ENCODE peak calls at places on chromosomes 7 and 10, in four cellular contexts. One of them, this sample, is unnamed.

GRCh38 chr10:130190737-130191115 is 54.5 kb downstream of the GLRX3 start:
- DNase-seq in psoas muscle: no peak
- DNase-seq in activated naive CD4-positive, alpha-beta T cell treated with Interleukin-2 at 50 U/mL for 16 hours: no peak
- DNase-seq in kidney: no peak
- DNase-seq in this sample: no peak

GRCh38 chr10:54983255-54983654 is 182.2 kb upstream of the PCDH15 start:
- DNase-seq in activated naive CD4-positive, alpha-beta T cell treated with Interleukin-2 at 50 U/mL for 16 hours: no peak
- DNase-seq in psoas muscle: no peak
- DNase-seq in kidney: no peak
- DNase-seq in this sample: no peak

GRCh38 chr10:67520924-67521520 is 175.0 kb downstream of the CTNNA3 start:
- DNase-seq in activated naive CD4-positive, alpha-beta T cell treated with Interleukin-2 at 50 U/mL for 16 hours: peak; percentile 5
- DNase-seq in kidney: no peak
- DNase-seq in psoas muscle: no peak
- DNase-seq in this sample: peak; percentile 13

GRCh38 chr10:61751599-61751998 is 88.9 kb downstream of the CABCOCO1 start:
- DNase-seq in activated naive CD4-positive, alpha-beta T cell treated with Interleukin-2 at 50 U/mL for 16 hours: no peak
- DNase-seq in psoas muscle: no peak
- DNase-seq in kidney: no peak
- DNase-seq in this sample: no peak

GRCh38 chr10:58400609-58401008 is 15.4 kb downstream of the TFAM start:
- DNase-seq in activated naive CD4-positive, alpha-beta T cell treated with Interleukin-2 at 50 U/mL for 16 hours: no peak
- DNase-seq in kidney: no peak
- DNase-seq in psoas muscle: no peak
- DNase-seq in this sample: no peak

GRCh38 chr7:23074443-23075244 is 30.9 kb upstream of the KLHL7 start:
- DNase-seq in activated naive CD4-positive, alpha-beta T cell treated with Interleukin-2 at 50 U/mL for 16 hours: no peak
- DNase-seq in psoas muscle: no peak
- DNase-seq in kidney: no peak
- DNase-seq in this sample: no peak

GRCh38 chr10:50431791-50432190 is 180.5 kb upstream of the ASAH2 start:
- DNase-seq in psoas muscle: no peak
- DNase-seq in activated naive CD4-positive, alpha-beta T cell treated with Interleukin-2 at 50 U/mL for 16 hours: peak; percentile 14
- DNase-seq in kidney: no peak
- DNase-seq in this sample: no peak

GRCh38 chr7:74718336-74718735 is 55.5 kb upstream of the NCF1 start:
- DNase-seq in kidney: no peak
- DNase-seq in psoas muscle: no peak
- DNase-seq in activated naive CD4-positive, alpha-beta T cell treated with Interleukin-2 at 50 U/mL for 16 hours: no peak
- DNase-seq in this sample: no peak

GRCh38 chr10:104344219-104344618 is 6.0 kb upstream of the ITPRIP start:
- DNase-seq in psoas muscle: no peak
- DNase-seq in activated naive CD4-positive, alpha-beta T cell treated with Interleukin-2 at 50 U/mL for 16 hours: no peak
- DNase-seq in kidney: no peak
- DNase-seq in this sample: no peak

GRCh38 chr10:90289037-90289436 is 568.8 kb downstream of the HTR7 start:
- DNase-seq in psoas muscle: no peak
- DNase-seq in activated naive CD4-positive, alpha-beta T cell treated with Interleukin-2 at 50 U/mL for 16 hours: no peak
- DNase-seq in kidney: no peak
- DNase-seq in this sample: no peak

This sample was measured in C1 segment of cervical spinal cord.